ENCODE peak calls at places on chromosomes 13 and 19, in seven cellular contexts. T is mesenchymal stem cell, R is H1, P is H9, M is mesendoderm, S is IMR-90, D is trophoblast cell. O is an unnamed sample.

GRCh38 chr19:5149508-5149907 is 180.6 kb downstream of the KDM4B start:
- DNase-seq in P (no peak), R (no peak), T (no peak), S (no peak), M (no peak), D (no peak), O (no peak)

GRCh38 chr13:27770809-27771208 is 21.5 kb upstream of the GSX1 start:
- DNase-seq in D (peak; percentile 13), P (peak; percentile 61), S (peak; percentile 13), R (no peak), T (no peak), M (peak; percentile 57), O (no peak)

GRCh38 chr19:743168-743687 is 7.7 kb upstream of the MISP start:
- DNase-seq in S (no peak), D (peak; percentile 85), M (peak; percentile 30), T (no peak), R (no peak), P (no peak), O (no peak)

GRCh38 chr19:11019262-11019661 is 58.4 kb downstream of the SMARCA4 start:
- DNase-seq in S (no peak), T (no peak), M (no peak), D (no peak), P (no peak), R (no peak), O (no peak)

GRCh38 chr13:109654341-109655205 is 131.8 kb downstream of the IRS2 start:
- DNase-seq in D (no peak), P (no peak), R (no peak), S (no peak), M (no peak), T (peak; percentile 55), O (no peak)

GRCh38 chr19:36128392-36128736 is 11.5 kb upstream of the CAPNS1 start:
- DNase-seq in R (no peak), S (no peak), M (no peak), D (no peak), T (no peak), P (peak; percentile 57), O (no peak)

GRCh38 chr13:114130708-114131580 is 1.5 kb downstream of the RASA3 start:
- DNase-seq in M (peak; percentile 90), S (peak; percentile 91), D (peak; percentile 8), R (no peak), T (peak; percentile 97), P (peak; percentile 55), O (no peak)

GRCh38 chr19:33441277-33441699 is 67.8 kb downstream of the CEBPG start:
- DNase-seq in T (no peak), D (no peak), M (no peak), S (no peak), R (no peak), P (no peak), O (no peak)

GRCh38 chr13:29513981-29514719 is 81.3 kb downstream of the SLC7A1 start:
- DNase-seq in P (no peak), R (no peak), M (no peak), T (no peak), S (no peak), D (no peak), O (no peak)

GRCh38 chr19:16273005-16273404 is 51.6 kb upstream of the KLF2 start:
- DNase-seq in R (no peak), M (no peak), S (no peak), T (no peak), D (no peak), P (no peak), O (no peak)

GRCh38 chr13:98719527-98720250 is 32.8 kb downstream of the SLC15A1 start:
- DNase-seq in T (no peak), D (peak; percentile 59), S (no peak), P (no peak), M (peak; percentile 44), R (no peak), O (no peak)

GRCh38 chr13:103758222-103758621 is 692.0 kb upstream of the SLC10A2 start:
- DNase-seq in D (no peak), P (no peak), M (no peak), R (no peak), S (no peak), T (no peak), O (no peak)

GRCh38 chr13:103757361-103757760 is 691.1 kb upstream of the SLC10A2 start:
- DNase-seq in T (no peak), S (no peak), D (no peak), M (no peak), P (no peak), R (no peak), O (no peak)

DNA sequence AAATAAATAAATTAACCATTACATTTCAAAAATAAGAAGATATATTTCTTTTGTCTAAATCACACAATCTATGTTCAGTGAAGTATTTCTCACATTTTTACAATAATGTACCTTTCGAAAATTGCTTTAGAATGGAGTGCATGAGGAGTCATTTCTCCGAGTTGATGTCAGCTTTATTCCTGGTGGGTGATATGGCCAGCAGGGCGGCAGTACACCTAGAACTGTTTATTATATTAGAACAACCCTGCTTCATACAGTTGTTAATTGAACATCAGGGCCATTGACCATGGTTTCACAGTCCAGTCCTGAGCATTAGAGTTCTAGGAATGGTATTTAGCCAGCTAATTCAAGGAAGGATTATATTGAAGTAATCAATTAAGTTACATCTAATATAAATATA is 696.3 kb upstream of the SLC10A2 start:
- DNase-seq in R (no peak), T (no peak), P (no peak), M (no peak), D (no peak), S (no peak), O (no peak)
- H3K18ac ChIP-seq in R (no peak overlapping the region), T (no peak overlapping the region), P (no peak overlapping the region), M (no peak overlapping the region), D (no peak overlapping the region), S (no peak overlapping the region), O (no peak overlapping the region)

GRCh38 chr19:7685546-7686445 is 5.2 kb downstream of the TRAPPC5 start:
- DNase-seq in M (no peak), P (no peak), S (no peak), T (no peak), R (no peak), D (peak; percentile 15), O (no peak)
- H3K18ac ChIP-seq in M (no peak overlapping the region), P (no peak overlapping the region), S (no peak overlapping the region), T (no peak overlapping the region), R (no peak overlapping the region), D (no peak overlapping the region), O (no peak overlapping the region)

DNA sequence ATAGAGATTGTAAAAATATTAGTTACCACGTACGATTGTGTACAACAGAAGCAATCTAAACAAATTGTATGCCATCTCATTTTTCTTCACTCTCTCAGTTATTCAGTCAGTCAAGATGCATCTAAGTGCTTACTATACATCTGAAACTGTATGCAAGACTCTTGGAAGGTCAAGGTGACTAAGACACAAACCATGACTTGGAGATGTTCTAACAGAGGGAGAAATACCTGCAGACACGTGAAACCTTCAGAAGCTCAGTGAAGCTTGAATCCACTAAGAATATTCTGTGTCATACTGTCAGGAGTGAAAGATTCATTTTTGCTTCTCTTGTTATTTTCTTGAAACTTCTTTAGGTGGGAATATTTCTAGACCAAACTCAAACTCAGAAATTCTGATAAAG is 365.4 kb downstream of the ITGBL1 start:
- DNase-seq in R (no peak), D (no peak), S (no peak), P (no peak), M (no peak), T (no peak), O (no peak)
- H3K18ac ChIP-seq in R (no peak overlapping the region), D (no peak overlapping the region), S (no peak overlapping the region), P (no peak overlapping the region), M (no peak overlapping the region), T (no peak overlapping the region), O (no peak overlapping the region)

DNA sequence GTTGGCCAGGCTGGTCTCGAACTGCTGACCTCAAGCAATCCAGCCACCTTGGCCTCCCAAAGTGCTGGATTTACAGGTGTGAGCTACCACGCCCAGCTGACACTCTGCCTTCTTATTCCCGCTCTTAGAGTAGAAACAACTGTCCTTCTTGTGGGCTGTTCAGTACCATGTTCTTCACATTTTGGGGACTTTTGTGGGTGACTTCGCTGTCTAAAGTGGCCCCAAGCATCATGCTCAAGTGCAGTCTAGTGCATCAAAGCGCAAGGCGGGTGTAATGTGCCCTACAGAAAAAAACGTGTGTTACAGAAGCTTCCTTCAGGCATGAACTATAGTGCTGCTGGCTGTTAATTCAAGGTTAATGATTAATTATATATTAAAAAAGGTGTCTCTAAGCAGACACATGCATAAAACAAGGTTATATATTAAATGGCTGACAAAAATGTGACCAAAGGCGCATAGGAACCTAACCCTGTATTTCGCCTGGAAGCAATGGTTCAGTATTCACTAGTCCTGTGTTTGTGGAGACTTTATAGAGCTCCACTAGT is 38.3 kb downstream of the ABCC4 start:
- DNase-seq in D (no peak), T (no peak), P (no peak), R (no peak), S (no peak), M (no peak), O (no peak)
- H3K18ac ChIP-seq in D (no peak overlapping the region), T (no peak overlapping the region), P (no peak overlapping the region), R (no peak overlapping the region), S (no peak overlapping the region), M (no peak overlapping the region), O (no peak overlapping the region)

GRCh38 chr19:46963093-46963734 is 56.4 kb upstream of the NPAS1 start:
- DNase-seq in P (no peak), D (no peak), T (peak; percentile 99), M (no peak), R (no peak), S (peak; percentile 94), O (no peak)
- H3K18ac ChIP-seq in P (no peak overlapping the region), D (no peak overlapping the region), T (peak overlapping the region; percentile 46), M (no peak overlapping the region), R (no peak overlapping the region), S (peak overlapping the region; percentile 70), O (no peak overlapping the region)

GRCh38 chr19:42096255-42096837 is 20.4 kb downstream of the ZNF574 start:
- DNase-seq in D (no peak), S (no peak), P (no peak), R (no peak), T (no peak), M (peak; percentile 23), O (no peak)

GRCh38 chr19:42093505-42093904 is 17.5 kb downstream of the ZNF574 start:
- DNase-seq in R (no peak), T (no peak), P (no peak), D (no peak), S (no peak), M (no peak), O (no peak)

GRCh38 chr19:42097461-42097860 is 21.5 kb downstream of the ZNF574 start:
- DNase-seq in T (no peak), S (no peak), D (peak; percentile 79), M (no peak), P (no peak), R (no peak), O (no peak)

GRCh38 chr19:42095814-42096230 is 19.9 kb downstream of the ZNF574 start:
- DNase-seq in S (no peak), P (peak; percentile 93), R (peak; percentile 99), D (no peak), M (peak; percentile 69), T (no peak), O (peak; percentile 50)

GRCh38 chr19:42095142-42095813 is 19.3 kb downstream of the ZNF574 start:
- DNase-seq in S (no peak), M (no peak), R (peak; percentile 60), D (no peak), T (no peak), P (no peak), O (no peak)
- H3K18ac ChIP-seq in S (no peak overlapping the region), M (no peak overlapping the region), R (peak overlapping the region; percentile 60), D (no peak overlapping the region), T (no peak overlapping the region), P (no peak overlapping the region), O (peak overlapping the region; percentile 44)

O was measured in neuronal stem cell.